ENCODE peak calls at places on chromosome 1, in four cellular contexts. K is kidney epithelial cell, J is neural progenitor cell, B is RWPE2. V is an unnamed sample.

GRCh38 chr1:156480015-156480368 is 20.6 kb downstream of the MEF2D start:
- DNase-seq in K (no peak), J (no peak), B (no peak), V (no peak)

GRCh38 chr1:62989497-62989896 is 205.6 kb downstream of the ATG4C start:
- DNase-seq in B (no peak), J (no peak), K (no peak), V (no peak)

GRCh38 chr1:22457356-22457755 is 5.7 kb downstream of the ZBTB40 start:
- DNase-seq in J (no peak), B (no peak), K (no peak), V (no peak)

GRCh38 chr1:32208891-32209309 is at the start of gene DCDC2B:
- DNase-seq in B (no peak), K (peak), J (no peak), V (no peak)

GRCh38 chr1:153670257-153670858 is 435 bp downstream of the ILF2 start:
- DNase-seq in K (no peak), J (peak), B (no peak), V (no peak)

GRCh38 chr1:158686430-158687009 is at the start of gene SPTA1:
- DNase-seq in K (no peak), B (no peak), J (no peak), V (no peak)

GRCh38 chr1:14713077-14713476 is 114.6 kb downstream of the KAZN start:
- DNase-seq in B (no peak), K (no peak), J (no peak), V (no peak)

GRCh38 chr1:112533029-112533428 is 24.3 kb downstream of the WNT2B start:
- DNase-seq in K (no peak), B (no peak), J (no peak), V (no peak)

GRCh38 chr1:14055442-14056225 is 355.6 kb downstream of the PRDM2 start:
- DNase-seq in K (no peak), J (no peak), B (no peak), V (no peak)

GRCh38 chr1:156796340-156797097 is 20.1 kb downstream of the SH2D2A start:
- DNase-seq in K (no peak), B (no peak), J (no peak), V (peak)

GRCh38 chr1:41925712-41926111 is 7.0 kb upstream of the HIVEP3 start:
- DNase-seq in J (no peak), K (no peak), B (no peak), V (no peak)

GRCh38 chr1:211825990-211826389 is 4.6 kb downstream of the LPGAT1 start:
- DNase-seq in B (no peak), J (no peak), K (no peak), V (no peak)

GRCh38 chr1:165352442-165353293 is 3.8 kb downstream of the LMX1A start:
- DNase-seq in J (peak), K (no peak), B (no peak), V (no peak)

GRCh38 chr1:199313444-199313843 is 674.6 kb downstream of the PTPRC start:
- DNase-seq in B (no peak), K (no peak), J (no peak), V (no peak)

GRCh38 chr1:86616871-86617270 is 70.0 kb downstream of the CLCA4 start:
- DNase-seq in B (no peak), K (no peak), J (no peak), V (peak)

GRCh38 chr1:216846339-216846738 is 123.1 kb upstream of the ESRRG start:
- DNase-seq in K (no peak), J (no peak), B (no peak), V (no peak)

GRCh38 chr1:25564777-25565176 is 21.4 kb downstream of the LDLRAP1 start:
- DNase-seq in J (no peak), B (no peak), K (no peak), V (no peak)

GRCh38 chr1:223556414-223557124 is 108.9 kb downstream of the CAPN8 start:
- DNase-seq in J (peak), K (no peak), B (no peak), V (peak)

GRCh38 chr1:151619489-151620093 is 7.7 kb downstream of the SNX27 start:
- DNase-seq in K (no peak), J (no peak), B (no peak), V (no peak)

GRCh38 chr1:25519624-25520023 is 23.8 kb upstream of the LDLRAP1 start:
- DNase-seq in J (no peak), B (no peak), K (peak), V (no peak)

GRCh38 chr1:231376875-231377549 is 38.9 kb downstream of the SPRTN start:
- DNase-seq in J (no peak), B (no peak), K (no peak), V (no peak)

GRCh38 chr1:234986750-234987414 is 141.8 kb downstream of the TOMM20 start:
- DNase-seq in J (peak), B (no peak), K (no peak), V (no peak)

GRCh38 chr1:149986486-149987296 is 23.8 kb downstream of the OTUD7B start:
- DNase-seq in J (no peak), K (peak), B (no peak), V (no peak)

GRCh38 chr1:92882817-92883216 is 51.0 kb downstream of the RPL5 start:
- DNase-seq in J (no peak), B (no peak), K (no peak), V (no peak)

GRCh38 chr1:227559499-227559898 is 3.9 kb upstream of the ZNF678 start:
- DNase-seq in B (no peak), K (no peak), J (no peak), V (no peak)

GRCh38 chr1:94237291-94238226 is at the start of gene ARHGAP29:
- DNase-seq in J (peak), B (peak), K (no peak), V (peak)

GRCh38 chr1:155657463-155657862 is 31.1 kb downstream of the YY1AP1 start:
- DNase-seq in B (no peak), K (no peak), J (no peak), V (no peak)

GRCh38 chr1:15574741-15575140 is 10.1 kb downstream of the AGMAT start:
- DNase-seq in J (no peak), B (no peak), K (no peak), V (no peak)

GRCh38 chr1:84712288-84712874 is 22.1 kb upstream of the SSX2IP start:
- DNase-seq in B (no peak), K (no peak), J (no peak), V (no peak)

GRCh38 chr1:45348020-45348419 is 7.8 kb upstream of the MUTYH start:
- DNase-seq in J (no peak), K (no peak), B (no peak), V (no peak)

GRCh38 chr1:182617734-182618288 is 13.6 kb upstream of the RGS16 start:
- DNase-seq in B (no peak), K (peak), J (no peak), V (no peak)

GRCh38 chr1:30745834-30746208 is 11.8 kb downstream of the LAPTM5 start:
- DNase-seq in K (no peak), J (no peak), B (no peak), V (no peak)

GRCh38 chr1:64892576-64893573 is 73.5 kb downstream of the JAK1 start:
- DNase-seq in K (no peak), B (no peak), J (peak), V (no peak)

GRCh38 chr1:182430263-182431068 is 19.5 kb upstream of the RGSL1 start:
- DNase-seq in J (no peak), B (no peak), K (no peak), V (no peak)

GRCh38 chr1:8545078-8545477 is 227.2 kb downstream of the SLC45A1 start:
- DNase-seq in B (no peak), K (no peak), J (no peak), V (peak)

GRCh38 chr1:13517193-13517812 is 3.5 kb upstream of the LRRC38 start:
- DNase-seq in K (no peak), J (peak), B (no peak), V (no peak)

GRCh38 chr1:53971718-53972117 is 25.6 kb downstream of the LRRC42 start:
- DNase-seq in J (no peak), B (no peak), K (no peak), V (no peak)

GRCh38 chr1:2535981-2536380 is 5.9 kb upstream of the HES5 start:
- DNase-seq in B (no peak), K (no peak), J (no peak), V (no peak)

GRCh38 chr1:1511533-1512285 is at the start of gene ATAD3A:
- DNase-seq in J (peak), K (peak), B (peak), V (peak)
- TF ChIP-seq CTCF in J (no peak), K (no peak), B (no peak), V (no peak)

DNA sequence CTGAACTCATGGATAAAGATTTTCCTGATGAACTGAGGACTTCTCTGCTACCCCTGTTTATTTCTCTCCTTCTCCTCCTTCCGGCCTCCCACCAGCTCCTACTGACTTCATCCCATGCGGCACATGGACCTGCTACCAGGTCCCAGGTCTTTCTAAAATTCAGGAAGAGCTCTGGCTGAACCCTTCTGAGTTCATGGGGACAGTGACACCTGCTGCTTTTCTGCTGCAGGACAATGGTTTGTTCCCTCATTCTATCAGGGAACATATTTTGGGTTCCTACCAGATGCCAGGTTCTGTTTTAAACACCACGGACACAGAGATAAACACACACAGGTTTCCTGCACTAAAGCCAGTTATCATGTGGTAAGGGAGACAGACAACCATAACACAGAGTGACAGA is 114.1 kb upstream of the RAB4A start:
- DNase-seq in B (no peak), K (no peak), J (peak), V (no peak)
- TF ChIP-seq CTCF in B (peak), K (no peak), J (peak), V (peak)

DNA sequence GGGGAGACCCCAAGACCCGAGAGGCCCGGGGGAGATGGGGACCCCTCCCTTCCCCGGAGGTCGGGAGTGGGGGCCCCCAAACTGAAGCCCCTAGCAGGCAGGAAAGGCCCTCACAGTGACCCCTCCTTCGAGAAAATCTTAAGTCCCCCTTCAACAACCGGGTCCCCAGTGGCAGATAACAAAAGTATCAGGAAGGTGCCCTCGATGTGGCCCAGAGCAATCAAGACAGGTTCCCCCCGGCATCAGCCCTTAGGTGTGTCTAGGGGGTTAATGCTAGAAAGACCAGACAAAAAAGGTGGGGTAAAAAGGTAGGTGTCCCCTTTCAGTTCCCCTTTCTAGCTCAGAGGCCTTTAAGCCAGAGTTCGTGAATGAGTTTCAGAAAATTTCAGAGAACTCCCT is 282 bp upstream of the ECE1 start:
- DNase-seq in B (no peak), J (no peak), K (no peak), V (peak)
- TF ChIP-seq CTCF in B (no peak), J (no peak), K (no peak), V (no peak)

GRCh38 chr1:178629549-178630154 is 95.4 kb upstream of the RALGPS2 start:
- DNase-seq in J (no peak), K (no peak), B (no peak), V (no peak)
- TF ChIP-seq CTCF in J (peak), K (no peak), B (no peak), V (no peak)